ENCODE peak calls at places on chromosomes 2 and 18, in eight cellular contexts. K is effector memory CD4-positive, alpha-beta T cell; W is stimulated activated naive CD4-positive, alpha-beta T cell; N is HCEC 1CT; A is activated CD8-positive, alpha-beta memory T cell treated with anti-CD3 and anti-CD28 coated beads for 4 hours; M is activated CD4-positive, alpha-beta T cell treated with anti-CD3 and anti-CD28 coated beads, Interleukin-2, amount 10 ng/mL, durations not matched to agents 7 days and 5 days; B is bronchial epithelial cell; R is D341Med. H is an unnamed sample.

GRCh38 chr2:210195066-210195852 is 24.1 kb upstream of the KANSL1L start:
- DNase-seq in K (no peak), N (peak; percentile 62), M (peak; percentile 24), B (peak; percentile 73), W (no peak), R (peak; percentile 44), A (no peak), H (peak; percentile 26)

GRCh38 chr18:63476666-63477065 is at the start of gene SERPINB5:
- DNase-seq in K (no peak), B (peak; percentile 100), A (no peak), W (no peak), N (no peak), M (no peak), R (no peak), H (no peak)

GRCh38 chr2:113341191-113341590 is 62.5 kb upstream of the PAX8 start:
- DNase-seq in A (no peak), R (no peak), W (no peak), M (no peak), K (no peak), N (no peak), B (no peak), H (no peak)

GRCh38 chr2:231576465-231576864 is 16.2 kb upstream of the TEX44 start:
- DNase-seq in B (no peak), N (no peak), A (no peak), W (no peak), R (no peak), M (no peak), K (no peak), H (no peak)

GRCh38 chr2:182763311-182763912 is 47.4 kb downstream of the DNAJC10 start:
- DNase-seq in A (no peak), R (peak; percentile 50), B (peak; percentile 48), N (peak; percentile 43), M (peak; percentile 18), K (no peak), W (no peak), H (peak; percentile 2)

GRCh38 chr2:220000080-220000479 is 372.6 kb downstream of the SLC4A3 start:
- DNase-seq in W (no peak), M (no peak), K (no peak), R (no peak), B (no peak), N (no peak), A (no peak), H (no peak)

GRCh38 chr2:96897491-96898134 is 27.7 kb upstream of the SEMA4C start:
- DNase-seq in W (no peak), B (peak; percentile 57), M (no peak), N (no peak), K (no peak), R (no peak), A (no peak), H (no peak)

GRCh38 chr2:224142397-224143312 is 103.6 kb upstream of the SERPINE2 start:
- DNase-seq in N (peak; percentile 88), B (peak; percentile 76), M (no peak), A (no peak), W (no peak), R (no peak), K (no peak), H (no peak)

GRCh38 chr2:31088516-31089195 is 49.6 kb downstream of the GALNT14 start:
- DNase-seq in A (no peak), N (no peak), W (no peak), M (no peak), R (peak; percentile 75), K (no peak), B (no peak), H (no peak)

GRCh38 chr2:98579926-98580325 is 28.4 kb downstream of the COA5 start:
- DNase-seq in K (no peak), R (no peak), B (no peak), N (no peak), W (no peak), M (no peak), A (no peak), H (no peak)

GRCh38 chr18:52620926-52621439 is 281.0 kb downstream of the DCC start:
- DNase-seq in K (no peak), B (no peak), M (no peak), R (no peak), A (no peak), N (no peak), W (no peak), H (no peak)

GRCh38 chr2:49044265-49044664 is 110.0 kb downstream of the FSHR start:
- DNase-seq in M (no peak), B (no peak), R (no peak), W (no peak), K (no peak), N (no peak), A (no peak), H (no peak)

GRCh38 chr18:31835528-31836138 is 75.0 kb upstream of the SLC25A52 start:
- DNase-seq in A (no peak), B (peak; percentile 7), K (no peak), W (no peak), N (no peak), R (no peak), M (no peak), H (no peak)

GRCh38 chr2:224453892-224454291 is 52.0 kb upstream of the FAM124B start:
- DNase-seq in W (no peak), M (no peak), R (no peak), N (no peak), B (no peak), A (no peak), K (no peak), H (no peak)

GRCh38 chr18:7020995-7021777 is 96.4 kb downstream of the LAMA1 start:
- DNase-seq in N (no peak), A (no peak), B (peak; percentile 6), M (no peak), R (no peak), W (no peak), K (no peak), H (no peak)

GRCh38 chr18:42182728-42183700 is 228.0 kb downstream of the PIK3C3 start:
- DNase-seq in A (no peak), N (no peak), M (no peak), R (no peak), W (no peak), B (peak; percentile 50), K (no peak), H (no peak)

GRCh38 chr2:133591164-133591563 is 22.9 kb upstream of the NCKAP5 start:
- DNase-seq in A (no peak), K (no peak), R (no peak), M (no peak), B (no peak), W (no peak), N (no peak), H (no peak)

GRCh38 chr2:46982356-46983064 is 66.9 kb upstream of the MCFD2 start:
- DNase-seq in K (no peak), M (no peak), B (no peak), W (no peak), R (no peak), A (no peak), N (no peak), H (no peak)

H was measured in central memory CD4-positive, alpha-beta T cell.